ENCODE peak calls at places on chromosome 15, in six cellular contexts. F is AML-193, M is foreskin fibroblast, X is right atrium auricular region, D is HT1080, J is GM10248. K is an unnamed sample.

GRCh38 chr15:25863067-25863967 is at the start of gene ATP10A:
- DNase-seq in F (no peak), M (peak; percentile 45), X (no peak), D (no peak), J (no peak), K (no peak)

GRCh38 chr15:90376789-90377188 is 11.3 kb upstream of the IQGAP1 start:
- DNase-seq in F (peak; percentile 68), M (no peak), X (no peak), D (no peak), J (no peak), K (no peak)

GRCh38 chr15:80823995-80824394 is 44.8 kb downstream of the CEMIP start:
- DNase-seq in F (no peak), M (no peak), X (no peak), D (no peak), J (no peak), K (no peak)

GRCh38 chr15:71538181-71538580 is 272.2 kb upstream of the NR2E3 start:
- DNase-seq in F (no peak), M (no peak), X (no peak), D (peak; percentile 31), J (no peak), K (no peak)

GRCh38 chr15:99414755-99415731 is 150.7 kb upstream of the MEF2A start:
- DNase-seq in F (no peak), M (no peak), X (peak; percentile 47), D (peak; percentile 32), J (peak; percentile 13), K (no peak)

GRCh38 chr15:50424066-50424890 is at the start of gene USP8:
- DNase-seq in F (peak; percentile 82), M (peak; percentile 96), X (peak; percentile 95), D (peak; percentile 97), J (peak; percentile 94), K (peak; percentile 89)

GRCh38 chr15:63041982-63042878 is at the start of gene TPM1:
- DNase-seq in F (no peak), M (peak; percentile 78), X (peak; percentile 90), D (peak; percentile 89), J (peak; percentile 28), K (peak; percentile 72)

GRCh38 chr15:78265137-78265460 is 737 bp downstream of the DNAJA4 start:
- DNase-seq in F (no peak), M (no peak), X (no peak), D (no peak), J (no peak), K (no peak)

GRCh38 chr15:36109943-36110658 is 469.3 kb upstream of the CDIN1 start:
- DNase-seq in F (no peak), M (peak; percentile 63), X (no peak), D (no peak), J (no peak), K (peak; percentile 16)

GRCh38 chr15:60928210-60928609 is 300.9 kb downstream of the RORA start:
- DNase-seq in F (no peak), M (no peak), X (no peak), D (no peak), J (no peak), K (no peak)

GRCh38 chr15:89218531-89218930 is 2.8 kb downstream of the RLBP1 start:
- DNase-seq in F (no peak), M (no peak), X (no peak), D (no peak), J (no peak), K (no peak)

K was measured in retinal pigment epithelial cell.